ENCODE peak calls at places on chromosomes 12 and 14, in six cellular contexts. C is head of caudate nucleus, M is AG20443, W is PC-3, D is GM04504, N is T-helper 2 cell. T is an unnamed sample.

GRCh38 chr12:78951746-78952532 is 87.4 kb downstream of the SYT1 start:
- DNase-seq in M (no peak), N (no peak), D (no peak), W (peak; percentile 8), C (no peak), T (no peak)

GRCh38 chr12:23640754-23641153 is 308.7 kb downstream of the SOX5 start:
- DNase-seq in C (no peak), W (no peak), M (no peak), N (no peak), D (no peak), T (no peak)

GRCh38 chr14:32939254-32940065 is 781 bp downstream of the NPAS3 start:
- DNase-seq in C (peak; percentile 86), M (peak; percentile 92), W (peak; percentile 63), N (no peak), D (peak; percentile 57), T (peak; percentile 69)

GRCh38 chr14:78340250-78340649 is 170.1 kb downstream of the NRXN3 start:
- DNase-seq in W (no peak), D (no peak), N (no peak), C (no peak), M (no peak), T (no peak)

GRCh38 chr12:65232490-65233077 is 45.9 kb upstream of the MSRB3 start:
- DNase-seq in M (peak; percentile 24), N (no peak), C (no peak), D (peak; percentile 3), W (peak; percentile 45), T (no peak)

GRCh38 chr12:95740751-95741150 is 49.8 kb downstream of the NTN4 start:
- DNase-seq in M (no peak), C (no peak), W (no peak), D (no peak), N (no peak), T (no peak)

GRCh38 chr12:118821386-118821928 is 159.9 kb upstream of the SRRM4 start:
- DNase-seq in N (no peak), D (no peak), W (no peak), M (no peak), C (no peak), T (no peak)

GRCh38 chr14:33184587-33184986 is 245.9 kb downstream of the NPAS3 start:
- DNase-seq in C (no peak), D (peak; percentile 10), M (peak; percentile 15), W (peak; percentile 53), N (no peak), T (no peak)

GRCh38 chr12:50186667-50187066 is 19.5 kb upstream of the CERS5 start:
- DNase-seq in N (no peak), C (no peak), D (no peak), M (peak; percentile 41), W (no peak), T (no peak)

GRCh38 chr12:49868952-49869815 is 26.3 kb upstream of the BCDIN3D start:
- DNase-seq in D (peak; percentile 65), C (peak; percentile 53), N (no peak), M (peak; percentile 83), W (no peak), T (peak; percentile 56)

GRCh38 chr12:27057543-27057942 is 24.8 kb downstream of the C12orf71 start:
- DNase-seq in M (no peak), D (no peak), W (peak; percentile 92), N (no peak), C (no peak), T (no peak)

GRCh38 chr14:54902143-54902520 is 494 bp downstream of the GCH1 start:
- DNase-seq in N (peak; percentile 55), C (peak; percentile 68), M (peak; percentile 59), D (no peak), W (peak; percentile 85), T (peak; percentile 93)

GRCh38 chr12:48115957-48116356 is 3.2 kb upstream of the PFKM start:
- DNase-seq in N (no peak), M (no peak), W (no peak), D (no peak), C (no peak), T (no peak)

GRCh38 chr12:105084251-105085250 is at the start of gene ALDH1L2:
- DNase-seq in C (peak; percentile 81), W (peak; percentile 82), D (peak; percentile 69), N (peak; percentile 19), M (peak; percentile 98), T (peak; percentile 81)

GRCh38 chr12:124488520-124488919 is 78.9 kb downstream of the NCOR2 start:
- DNase-seq in N (no peak), W (no peak), M (no peak), D (no peak), C (no peak), T (no peak)

GRCh38 chr14:63867926-63868921 is 15.4 kb downstream of the SYNE2 start:
- DNase-seq in C (no peak), W (peak; percentile 51), N (no peak), M (no peak), D (no peak), T (no peak)

GRCh38 chr14:39948235-39948634 is 516.0 kb upstream of the FBXO33 start:
- DNase-seq in N (no peak), C (no peak), M (no peak), W (no peak), D (no peak), T (no peak)

GRCh38 chr12:107396991-107397390 is 288.6 kb upstream of the PWP1 start:
- DNase-seq in W (peak; percentile 56), C (no peak), N (no peak), M (no peak), D (no peak), T (no peak)

GRCh38 chr12:58575281-58575680 is 345.0 kb downstream of the LRIG3 start:
- DNase-seq in N (no peak), C (no peak), D (peak; percentile 48), M (peak; percentile 78), W (peak; percentile 34), T (no peak)

GRCh38 chr14:64209428-64210165 is 84.6 kb downstream of the ESR2 start:
- DNase-seq in C (peak; percentile 32), N (no peak), W (no peak), D (peak; percentile 13), M (peak; percentile 63), T (no peak)

GRCh38 chr12:82688035-82688501 is 1.4 kb downstream of the TMTC2 start:
- DNase-seq in W (peak; percentile 45), N (no peak), M (no peak), D (no peak), C (no peak), T (no peak)

GRCh38 chr14:35205737-35206136 is 83.4 kb downstream of the PRORP start:
- DNase-seq in N (no peak), D (no peak), W (no peak), C (no peak), M (no peak), T (no peak)

GRCh38 chr14:59310644-59311043 is 122.2 kb downstream of the DAAM1 start:
- DNase-seq in W (peak; percentile 82), N (no peak), M (no peak), C (no peak), D (no peak), T (no peak)

GRCh38 chr12:121170581-121171260 is 38.0 kb downstream of the P2RX7 start:
- DNase-seq in D (no peak), C (no peak), M (no peak), W (peak; percentile 11), N (no peak), T (no peak)

GRCh38 chr14:58656671-58657411 is 19.1 kb downstream of the DACT1 start:
- DNase-seq in M (no peak), W (no peak), C (no peak), N (no peak), D (no peak), T (no peak)

GRCh38 chr14:91947196-91948184 is at the start of gene FBLN5:
- DNase-seq in N (peak; percentile 11), C (peak; percentile 50), W (no peak), D (peak; percentile 87), M (peak; percentile 90), T (peak; percentile 72)

GRCh38 chr14:104938436-104938835 is 13.8 kb downstream of the PLD4 start:
- DNase-seq in M (no peak), C (no peak), N (no peak), W (no peak), D (no peak), T (no peak)

GRCh38 chr12:79055926-79056674 is 191.5 kb downstream of the SYT1 start:
- DNase-seq in C (no peak), D (no peak), M (no peak), W (peak; percentile 87), N (no peak), T (no peak)

GRCh38 chr12:22271036-22271435 is 63.5 kb downstream of the ST8SIA1 start:
- DNase-seq in W (peak; percentile 44), N (no peak), C (no peak), M (peak; percentile 67), D (peak; percentile 77), T (no peak)

GRCh38 chr12:24948816-24949722 is at the start of gene BCAT1:
- DNase-seq in C (peak; percentile 50), W (no peak), D (no peak), M (peak; percentile 89), N (peak; percentile 3), T (peak; percentile 69)

GRCh38 chr12:4273651-4274395 is at the start of gene CCND2:
- DNase-seq in M (peak; percentile 85), D (no peak), W (no peak), C (peak; percentile 94), N (peak; percentile 60), T (peak; percentile 91)

GRCh38 chr12:81083906-81084513 is 6.1 kb downstream of the ACSS3 start:
- DNase-seq in W (no peak), C (no peak), N (no peak), D (no peak), M (no peak), T (no peak)

GRCh38 chr12:24903305-24904088 is 45.4 kb downstream of the BCAT1 start:
- DNase-seq in N (no peak), C (peak; percentile 31), M (no peak), W (no peak), D (no peak), T (no peak)